ENCODE peak calls at places on chromosomes 13 and 19, in six cellular contexts. One of them, this sample, is unnamed.

GRCh38 chr19:16836115-16836905 is 7.1 kb downstream of the SIN3B start:
- DNase-seq in A673: no peak
- DNase-seq in OCI-LY7: peak
- DNase-seq in transverse colon: peak
- DNase-seq in ascending aorta: no peak
- DNase-seq in glutamatergic neuron: no peak
- DNase-seq in this sample: no peak

GRCh38 chr13:113856716-113857065 is 7.2 kb downstream of the GAS6 start:
- DNase-seq in A673: no peak
- DNase-seq in OCI-LY7: no peak
- DNase-seq in transverse colon: peak
- DNase-seq in ascending aorta: no peak
- DNase-seq in glutamatergic neuron: no peak
- DNase-seq in this sample: no peak

GRCh38 chr19:40908981-40909380 is 26.9 kb upstream of the CYP2A7 start:
- DNase-seq in A673: no peak
- DNase-seq in OCI-LY7: no peak
- DNase-seq in transverse colon: no peak
- DNase-seq in ascending aorta: no peak
- DNase-seq in glutamatergic neuron: peak
- DNase-seq in this sample: no peak

GRCh38 chr19:29501816-29502580 is 23.8 kb upstream of the VSTM2B start:
- DNase-seq in A673: no peak
- DNase-seq in OCI-LY7: no peak
- DNase-seq in transverse colon: no peak
- DNase-seq in ascending aorta: no peak
- DNase-seq in glutamatergic neuron: no peak
- DNase-seq in this sample: no peak

GRCh38 chr13:37701972-37702371 is 103.4 kb upstream of the POSTN start:
- DNase-seq in A673: peak
- DNase-seq in OCI-LY7: no peak
- DNase-seq in transverse colon: no peak
- DNase-seq in ascending aorta: no peak
- DNase-seq in glutamatergic neuron: no peak
- DNase-seq in this sample: no peak

GRCh38 chr19:47044946-47045866 is 3.2 kb downstream of the TMEM160 start:
- DNase-seq in A673: no peak
- DNase-seq in OCI-LY7: no peak
- DNase-seq in transverse colon: no peak
- DNase-seq in ascending aorta: no peak
- DNase-seq in glutamatergic neuron: no peak
- DNase-seq in this sample: no peak

GRCh38 chr13:25806304-25806974 is 245.4 kb downstream of the SHISA2 start:
- DNase-seq in A673: no peak
- DNase-seq in OCI-LY7: no peak
- DNase-seq in transverse colon: no peak
- DNase-seq in ascending aorta: no peak
- DNase-seq in glutamatergic neuron: no peak
- DNase-seq in this sample: no peak

GRCh38 chr13:104614746-104615145 is 1548.5 kb upstream of the SLC10A2 start:
- DNase-seq in A673: no peak
- DNase-seq in OCI-LY7: no peak
- DNase-seq in transverse colon: no peak
- DNase-seq in ascending aorta: no peak
- DNase-seq in glutamatergic neuron: no peak
- DNase-seq in this sample: no peak

GRCh38 chr19:6041991-6042421 is 64.1 kb upstream of the RANBP3 start:
- DNase-seq in A673: no peak
- DNase-seq in OCI-LY7: peak
- DNase-seq in transverse colon: no peak
- DNase-seq in ascending aorta: no peak
- DNase-seq in glutamatergic neuron: no peak
- DNase-seq in this sample: no peak

GRCh38 chr19:35518313-35518712 is 4.9 kb upstream of the DMKN start:
- DNase-seq in A673: peak
- DNase-seq in OCI-LY7: no peak
- DNase-seq in transverse colon: no peak
- DNase-seq in ascending aorta: no peak
- DNase-seq in glutamatergic neuron: no peak
- DNase-seq in this sample: no peak

GRCh38 chr19:10112037-10112751 is 701 bp downstream of the P2RY11 start:
- DNase-seq in A673: no peak
- DNase-seq in OCI-LY7: no peak
- DNase-seq in transverse colon: peak
- DNase-seq in ascending aorta: no peak
- DNase-seq in glutamatergic neuron: no peak
- DNase-seq in this sample: no peak

GRCh38 chr19:17846146-17846545 is 1.6 kb downstream of the JAK3 start:
- DNase-seq in A673: no peak
- DNase-seq in OCI-LY7: no peak
- DNase-seq in transverse colon: peak
- DNase-seq in ascending aorta: no peak
- DNase-seq in glutamatergic neuron: no peak
- DNase-seq in this sample: no peak

GRCh38 chr13:99425485-99426341 is 75.6 kb upstream of the TM9SF2 start:
- DNase-seq in A673: no peak
- DNase-seq in OCI-LY7: peak
- DNase-seq in transverse colon: peak
- DNase-seq in ascending aorta: no peak
- DNase-seq in glutamatergic neuron: no peak
- DNase-seq in this sample: no peak

GRCh38 chr13:66673401-66673800 is 556.7 kb downstream of the PCDH9 start:
- DNase-seq in A673: no peak
- DNase-seq in OCI-LY7: no peak
- DNase-seq in transverse colon: no peak
- DNase-seq in ascending aorta: no peak
- DNase-seq in glutamatergic neuron: no peak
- DNase-seq in this sample: no peak

GRCh38 chr19:8449830-8450229 is 5.1 kb downstream of the HNRNPM start:
- DNase-seq in A673: no peak
- DNase-seq in OCI-LY7: no peak
- DNase-seq in transverse colon: no peak
- DNase-seq in ascending aorta: no peak
- DNase-seq in glutamatergic neuron: no peak
- DNase-seq in this sample: no peak

GRCh38 chr19:29789007-29789406 is 22.8 kb upstream of the CCNE1 start:
- DNase-seq in A673: no peak
- DNase-seq in OCI-LY7: no peak
- DNase-seq in transverse colon: no peak
- DNase-seq in ascending aorta: no peak
- DNase-seq in glutamatergic neuron: no peak
- DNase-seq in this sample: no peak

GRCh38 chr19:28393574-28394336 is 819.2 kb downstream of the UQCRFS1 start:
- DNase-seq in A673: no peak
- DNase-seq in OCI-LY7: peak
- DNase-seq in transverse colon: no peak
- DNase-seq in ascending aorta: no peak
- DNase-seq in glutamatergic neuron: no peak
- DNase-seq in this sample: no peak

GRCh38 chr13:76307157-76307556 is 579.0 kb downstream of the KCTD12 start:
- DNase-seq in A673: no peak
- DNase-seq in OCI-LY7: no peak
- DNase-seq in transverse colon: no peak
- DNase-seq in ascending aorta: no peak
- DNase-seq in glutamatergic neuron: no peak
- DNase-seq in this sample: no peak

GRCh38 chr19:19385900-19386339 is 19.6 kb upstream of the GATAD2A start:
- DNase-seq in A673: no peak
- DNase-seq in OCI-LY7: peak
- DNase-seq in transverse colon: no peak
- DNase-seq in ascending aorta: no peak
- DNase-seq in glutamatergic neuron: peak
- DNase-seq in this sample: no peak

GRCh38 chr19:38425222-38425809 is 703 bp downstream of the RASGRP4 start:
- DNase-seq in A673: no peak
- DNase-seq in OCI-LY7: no peak
- DNase-seq in transverse colon: no peak
- DNase-seq in ascending aorta: no peak
- DNase-seq in glutamatergic neuron: no peak
- DNase-seq in this sample: no peak

GRCh38 chr13:73336789-73337188 is 278.0 kb downstream of the KLF5 start:
- DNase-seq in A673: no peak
- DNase-seq in OCI-LY7: no peak
- DNase-seq in transverse colon: no peak
- DNase-seq in ascending aorta: no peak
- DNase-seq in glutamatergic neuron: no peak
- DNase-seq in this sample: no peak

GRCh38 chr19:18131841-18132596 is 20.9 kb upstream of the PIK3R2 start:
- DNase-seq in A673: peak
- DNase-seq in OCI-LY7: no peak
- DNase-seq in transverse colon: no peak
- DNase-seq in ascending aorta: no peak
- DNase-seq in glutamatergic neuron: peak
- DNase-seq in this sample: no peak

DNA sequence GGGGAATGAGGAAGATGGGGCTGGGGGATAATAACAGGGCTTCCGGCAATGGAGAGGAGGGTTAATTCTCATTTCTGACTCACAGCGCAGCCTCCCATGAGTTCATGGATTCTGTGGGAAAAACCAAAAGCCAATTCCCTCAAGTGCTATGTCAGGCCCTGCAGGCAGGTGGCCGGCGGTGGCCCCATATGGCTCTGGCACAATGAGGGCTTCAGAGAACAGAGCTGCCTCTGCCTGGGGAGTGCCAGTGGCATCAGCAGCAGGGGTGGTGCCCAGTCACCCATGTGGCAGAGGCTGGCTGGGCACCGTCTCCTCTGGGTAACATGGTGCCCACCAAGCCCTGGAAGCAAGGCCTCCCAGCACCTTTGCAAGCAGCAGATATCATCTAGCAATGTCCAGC is 69.1 kb downstream of the ALOX5AP start:
- DNase-seq in A673: no peak
- DNase-seq in OCI-LY7: no peak
- DNase-seq in transverse colon: no peak
- DNase-seq in ascending aorta: no peak
- DNase-seq in glutamatergic neuron: peak
- DNase-seq in this sample: no peak
- TF ChIP-seq CTCF in A673: no peak
- TF ChIP-seq CTCF in OCI-LY7: no peak
- TF ChIP-seq CTCF in transverse colon: no peak
- TF ChIP-seq CTCF in ascending aorta: no peak
- TF ChIP-seq CTCF in glutamatergic neuron: peak
- TF ChIP-seq CTCF in this sample: no peak

GRCh38 chr19:32619051-32619685 is 38.2 kb downstream of the PDCD5 start:
- DNase-seq in A673: no peak
- DNase-seq in OCI-LY7: no peak
- DNase-seq in transverse colon: no peak
- DNase-seq in ascending aorta: no peak
- DNase-seq in glutamatergic neuron: no peak
- DNase-seq in this sample: no peak

GRCh38 chr19:32624410-32624809 is 43.4 kb downstream of the PDCD5 start:
- DNase-seq in A673: no peak
- DNase-seq in OCI-LY7: no peak
- DNase-seq in transverse colon: no peak
- DNase-seq in ascending aorta: no peak
- DNase-seq in glutamatergic neuron: no peak
- DNase-seq in this sample: no peak

GRCh38 chr19:32626969-32627368 is 46.0 kb downstream of the PDCD5 start:
- DNase-seq in A673: no peak
- DNase-seq in OCI-LY7: no peak
- DNase-seq in transverse colon: no peak
- DNase-seq in ascending aorta: no peak
- DNase-seq in glutamatergic neuron: no peak
- DNase-seq in this sample: no peak

GRCh38 chr19:32627714-32628253 is 46.8 kb downstream of the PDCD5 start:
- DNase-seq in A673: no peak
- DNase-seq in OCI-LY7: no peak
- DNase-seq in transverse colon: no peak
- DNase-seq in ascending aorta: no peak
- DNase-seq in glutamatergic neuron: no peak
- DNase-seq in this sample: no peak

DNA sequence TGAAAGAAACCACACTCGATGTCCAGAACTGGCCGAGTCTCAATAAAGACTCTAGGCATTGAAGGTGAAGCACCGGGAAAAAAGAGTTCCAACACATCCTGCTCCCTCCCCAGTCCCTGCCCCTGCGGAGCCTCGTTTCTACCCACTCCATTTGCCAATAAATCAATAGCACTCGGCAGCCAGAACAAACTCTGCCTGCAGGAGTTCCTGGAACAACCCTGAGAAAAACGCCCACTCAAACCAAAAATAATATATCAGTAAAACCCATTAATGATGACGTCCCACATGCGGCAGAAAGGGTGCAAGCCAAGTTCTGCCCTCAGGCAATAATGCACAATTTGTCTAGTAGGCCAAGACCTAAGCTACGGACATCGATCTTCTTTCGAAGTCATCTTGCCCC is 41.0 kb downstream of the PDCD5 start:
- DNase-seq in A673: no peak
- DNase-seq in OCI-LY7: no peak
- DNase-seq in transverse colon: no peak
- DNase-seq in ascending aorta: no peak
- DNase-seq in glutamatergic neuron: no peak
- DNase-seq in this sample: no peak
- TF ChIP-seq CTCF in A673: no peak
- TF ChIP-seq CTCF in OCI-LY7: no peak
- TF ChIP-seq CTCF in transverse colon: no peak
- TF ChIP-seq CTCF in ascending aorta: no peak
- TF ChIP-seq CTCF in glutamatergic neuron: no peak
- TF ChIP-seq CTCF in this sample: no peak

GRCh38 chr19:50632151-50632835 is 7.4 kb downstream of the SYT3 start:
- DNase-seq in A673: no peak
- DNase-seq in OCI-LY7: no peak
- DNase-seq in transverse colon: no peak
- DNase-seq in ascending aorta: no peak
- DNase-seq in glutamatergic neuron: no peak
- DNase-seq in this sample: no peak
- TF ChIP-seq CTCF in A673: peak
- TF ChIP-seq CTCF in OCI-LY7: peak
- TF ChIP-seq CTCF in transverse colon: no peak
- TF ChIP-seq CTCF in ascending aorta: no peak
- TF ChIP-seq CTCF in glutamatergic neuron: no peak
- TF ChIP-seq CTCF in this sample: no peak

GRCh38 chr19:45045671-45046353 is 7.0 kb downstream of the CLASRP start:
- DNase-seq in A673: no peak
- DNase-seq in OCI-LY7: no peak
- DNase-seq in transverse colon: no peak
- DNase-seq in ascending aorta: no peak
- DNase-seq in glutamatergic neuron: no peak
- DNase-seq in this sample: no peak
- TF ChIP-seq CTCF in A673: no peak
- TF ChIP-seq CTCF in OCI-LY7: no peak
- TF ChIP-seq CTCF in transverse colon: no peak
- TF ChIP-seq CTCF in ascending aorta: no peak
- TF ChIP-seq CTCF in glutamatergic neuron: no peak
- TF ChIP-seq CTCF in this sample: no peak

GRCh38 chr19:54448037-54448773 is 794 bp upstream of the LENG8 start:
- DNase-seq in A673: peak
- DNase-seq in OCI-LY7: peak
- DNase-seq in transverse colon: peak
- DNase-seq in ascending aorta: no peak
- DNase-seq in glutamatergic neuron: peak
- DNase-seq in this sample: no peak
- TF ChIP-seq CTCF in A673: no peak
- TF ChIP-seq CTCF in OCI-LY7: no peak
- TF ChIP-seq CTCF in transverse colon: no peak
- TF ChIP-seq CTCF in ascending aorta: no peak
- TF ChIP-seq CTCF in glutamatergic neuron: no peak
- TF ChIP-seq CTCF in this sample: no peak

This sample was measured in omental fat pad.